ENCODE peak calls at places on chromosomes 4 and X, in seven cellular contexts. One of them, this sample, is unnamed.

GRCh38 chrX:54180403-54180802 is 2.7 kb downstream of the FAM120C start:
- DNase-seq in pancreas: no peak
- DNase-seq in H9: no peak
- DNase-seq in heart right ventricle: no peak
- DNase-seq in stomach: no peak
- DNase-seq in CD4-positive, alpha-beta T cell: no peak
- DNase-seq in HepG2: no peak
- DNase-seq in this sample: no peak

GRCh38 chr4:159220353-159220752 is 117.5 kb downstream of the RAPGEF2 start:
- DNase-seq in CD4-positive, alpha-beta T cell: no peak
- DNase-seq in stomach: no peak
- DNase-seq in HepG2: no peak
- DNase-seq in H9: no peak
- DNase-seq in heart right ventricle: no peak
- DNase-seq in pancreas: no peak
- DNase-seq in this sample: no peak

GRCh38 chrX:39688576-39689373 is 409.0 kb downstream of the BCOR start:
- DNase-seq in HepG2: peak; percentile 1
- DNase-seq in stomach: peak; percentile 75
- DNase-seq in CD4-positive, alpha-beta T cell: peak; percentile 32
- DNase-seq in heart right ventricle: peak; percentile 76
- DNase-seq in H9: peak; percentile 75
- DNase-seq in pancreas: peak; percentile 81
- DNase-seq in this sample: peak; percentile 40

GRCh38 chr4:186037692-186038658 is 31.0 kb upstream of the TLR3 start:
- DNase-seq in heart right ventricle: no peak
- DNase-seq in HepG2: peak; percentile 59
- DNase-seq in stomach: peak; percentile 49
- DNase-seq in CD4-positive, alpha-beta T cell: no peak
- DNase-seq in H9: no peak
- DNase-seq in pancreas: no peak
- DNase-seq in this sample: peak; percentile 6

GRCh38 chrX:8867454-8867853 is 66.3 kb upstream of the FAM9A start:
- DNase-seq in pancreas: no peak
- DNase-seq in heart right ventricle: no peak
- DNase-seq in stomach: no peak
- DNase-seq in H9: no peak
- DNase-seq in CD4-positive, alpha-beta T cell: no peak
- DNase-seq in HepG2: no peak
- DNase-seq in this sample: no peak

GRCh38 chr4:83022724-83023427 is 12.1 kb upstream of the COPS4 start:
- DNase-seq in heart right ventricle: no peak
- DNase-seq in H9: no peak
- DNase-seq in CD4-positive, alpha-beta T cell: no peak
- DNase-seq in pancreas: no peak
- DNase-seq in HepG2: no peak
- DNase-seq in stomach: no peak
- DNase-seq in this sample: no peak

GRCh38 chrX:40573763-40574162 is 7.0 kb upstream of the ATP6AP2 start:
- DNase-seq in HepG2: peak; percentile 18
- DNase-seq in CD4-positive, alpha-beta T cell: no peak
- DNase-seq in pancreas: no peak
- DNase-seq in heart right ventricle: no peak
- DNase-seq in H9: peak; percentile 43
- DNase-seq in stomach: no peak
- DNase-seq in this sample: no peak

GRCh38 chr4:48254381-48255072 is 15.1 kb downstream of the TEC start:
- DNase-seq in heart right ventricle: peak; percentile 24
- DNase-seq in CD4-positive, alpha-beta T cell: no peak
- DNase-seq in H9: no peak
- DNase-seq in HepG2: no peak
- DNase-seq in stomach: peak; percentile 70
- DNase-seq in pancreas: no peak
- DNase-seq in this sample: no peak

GRCh38 chrX:116198235-116198634 is 27.7 kb downstream of the AGTR2 start:
- DNase-seq in HepG2: no peak
- DNase-seq in CD4-positive, alpha-beta T cell: no peak
- DNase-seq in stomach: no peak
- DNase-seq in heart right ventricle: no peak
- DNase-seq in pancreas: no peak
- DNase-seq in H9: no peak
- DNase-seq in this sample: no peak

GRCh38 chr4:15002659-15003440 is 569 bp downstream of the CPEB2 start:
- DNase-seq in stomach: peak; percentile 83
- DNase-seq in pancreas: peak; percentile 83
- DNase-seq in HepG2: peak; percentile 29
- DNase-seq in heart right ventricle: peak; percentile 84
- DNase-seq in H9: peak; percentile 63
- DNase-seq in CD4-positive, alpha-beta T cell: peak; percentile 78
- DNase-seq in this sample: peak; percentile 83

GRCh38 chrX:50853399-50853798 is 39.4 kb upstream of the SHROOM4 start:
- DNase-seq in H9: no peak
- DNase-seq in stomach: no peak
- DNase-seq in CD4-positive, alpha-beta T cell: no peak
- DNase-seq in heart right ventricle: no peak
- DNase-seq in HepG2: no peak
- DNase-seq in pancreas: no peak
- DNase-seq in this sample: no peak

GRCh38 chr4:88609387-88609786 is 17.1 kb downstream of the HERC3 start:
- DNase-seq in heart right ventricle: no peak
- DNase-seq in H9: no peak
- DNase-seq in pancreas: no peak
- DNase-seq in HepG2: no peak
- DNase-seq in CD4-positive, alpha-beta T cell: no peak
- DNase-seq in stomach: no peak
- DNase-seq in this sample: no peak

GRCh38 chrX:71919436-71919835 is 8.8 kb downstream of the NHSL2 start:
- DNase-seq in heart right ventricle: no peak
- DNase-seq in HepG2: no peak
- DNase-seq in CD4-positive, alpha-beta T cell: no peak
- DNase-seq in pancreas: no peak
- DNase-seq in H9: no peak
- DNase-seq in stomach: no peak
- DNase-seq in this sample: no peak

GRCh38 chrX:69031971-69032391 is 133.3 kb downstream of the PJA1 start:
- DNase-seq in HepG2: no peak
- DNase-seq in stomach: no peak
- DNase-seq in pancreas: no peak
- DNase-seq in heart right ventricle: no peak
- DNase-seq in H9: no peak
- DNase-seq in CD4-positive, alpha-beta T cell: no peak
- DNase-seq in this sample: no peak

GRCh38 chr4:168541608-168541953 is 44.7 kb downstream of the PALLD start:
- DNase-seq in pancreas: no peak
- DNase-seq in HepG2: no peak
- DNase-seq in heart right ventricle: no peak
- DNase-seq in stomach: no peak
- DNase-seq in H9: no peak
- DNase-seq in CD4-positive, alpha-beta T cell: no peak
- DNase-seq in this sample: no peak

GRCh38 chrX:63993936-63994335 is 208.9 kb upstream of the ARHGEF9 start:
- DNase-seq in pancreas: no peak
- DNase-seq in CD4-positive, alpha-beta T cell: no peak
- DNase-seq in stomach: no peak
- DNase-seq in heart right ventricle: no peak
- DNase-seq in HepG2: no peak
- DNase-seq in H9: no peak
- DNase-seq in this sample: no peak

GRCh38 chr4:34323549-34324325 is 1920.6 kb downstream of the ARAP2 start:
- DNase-seq in pancreas: no peak
- DNase-seq in stomach: no peak
- DNase-seq in H9: peak; percentile 16
- DNase-seq in HepG2: no peak
- DNase-seq in CD4-positive, alpha-beta T cell: no peak
- DNase-seq in heart right ventricle: no peak
- DNase-seq in this sample: no peak

GRCh38 chrX:45623266-45623665 is 422.6 kb upstream of the DIPK2B start:
- DNase-seq in pancreas: no peak
- DNase-seq in stomach: no peak
- DNase-seq in H9: no peak
- DNase-seq in HepG2: no peak
- DNase-seq in CD4-positive, alpha-beta T cell: no peak
- DNase-seq in heart right ventricle: no peak
- DNase-seq in this sample: no peak

DNA sequence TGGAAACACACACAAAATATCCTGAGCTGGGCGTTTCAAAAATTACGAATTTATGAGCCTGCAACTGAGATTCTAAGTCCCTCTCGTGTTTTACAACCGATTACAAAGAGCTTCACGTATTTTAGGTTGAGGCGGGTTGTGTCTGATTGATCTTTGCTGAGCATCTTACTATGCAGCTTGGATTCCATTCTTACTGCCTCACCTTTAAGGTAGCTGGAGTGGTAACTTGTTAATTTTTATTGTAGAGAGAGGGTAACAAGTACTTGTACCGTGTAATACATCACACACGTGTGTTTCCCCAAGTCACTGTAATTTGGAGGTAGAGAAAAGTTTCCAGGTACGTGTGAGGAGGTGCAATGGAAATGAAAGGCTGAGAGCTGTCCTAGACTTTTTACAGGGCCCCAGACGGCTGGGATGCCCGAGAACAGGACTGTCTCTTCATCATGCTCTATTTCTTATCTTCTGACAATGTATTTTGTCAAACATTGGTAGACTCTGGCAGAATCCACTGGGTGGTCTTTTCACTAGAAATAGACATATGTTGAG is 97.8 kb upstream of the TENM3 start:
- DNase-seq in CD4-positive, alpha-beta T cell: no peak
- DNase-seq in HepG2: no peak
- DNase-seq in pancreas: no peak
- DNase-seq in H9: no peak
- DNase-seq in stomach: no peak
- DNase-seq in heart right ventricle: no peak
- DNase-seq in this sample: no peak
- H3K27ac ChIP-seq in CD4-positive, alpha-beta T cell: no peak overlapping the region
- H3K27ac ChIP-seq in HepG2: no peak overlapping the region
- H3K27ac ChIP-seq in pancreas: no peak overlapping the region
- H3K27ac ChIP-seq in H9: no peak overlapping the region
- H3K27ac ChIP-seq in stomach: no peak overlapping the region
- H3K27ac ChIP-seq in heart right ventricle: no peak overlapping the region
- H3K27ac ChIP-seq in this sample: no peak overlapping the region

GRCh38 chr4:4397441-4397819 is 10.5 kb downstream of the NSG1 start:
- DNase-seq in pancreas: no peak
- DNase-seq in H9: no peak
- DNase-seq in stomach: no peak
- DNase-seq in heart right ventricle: no peak
- DNase-seq in HepG2: no peak
- DNase-seq in CD4-positive, alpha-beta T cell: no peak
- DNase-seq in this sample: no peak

GRCh38 chr4:4401049-4401448 is 14.1 kb downstream of the NSG1 start:
- DNase-seq in heart right ventricle: no peak
- DNase-seq in stomach: no peak
- DNase-seq in CD4-positive, alpha-beta T cell: no peak
- DNase-seq in HepG2: no peak
- DNase-seq in H9: no peak
- DNase-seq in pancreas: no peak
- DNase-seq in this sample: no peak

GRCh38 chr4:4395849-4396627 is 9.1 kb downstream of the NSG1 start:
- DNase-seq in heart right ventricle: no peak
- DNase-seq in HepG2: peak; percentile 7
- DNase-seq in stomach: no peak
- DNase-seq in H9: peak; percentile 57
- DNase-seq in pancreas: no peak
- DNase-seq in CD4-positive, alpha-beta T cell: no peak
- DNase-seq in this sample: no peak

GRCh38 chr4:4396628-4397440 is 9.9 kb downstream of the NSG1 start:
- DNase-seq in pancreas: no peak
- DNase-seq in CD4-positive, alpha-beta T cell: no peak
- DNase-seq in heart right ventricle: no peak
- DNase-seq in stomach: no peak
- DNase-seq in HepG2: no peak
- DNase-seq in H9: peak; percentile 49
- DNase-seq in this sample: no peak

GRCh38 chr4:4398430-4398829 is 11.5 kb downstream of the NSG1 start:
- DNase-seq in stomach: no peak
- DNase-seq in H9: no peak
- DNase-seq in pancreas: no peak
- DNase-seq in HepG2: no peak
- DNase-seq in heart right ventricle: no peak
- DNase-seq in CD4-positive, alpha-beta T cell: no peak
- DNase-seq in this sample: no peak
- H3K27ac ChIP-seq in stomach: no peak overlapping the region
- H3K27ac ChIP-seq in H9: no peak overlapping the region
- H3K27ac ChIP-seq in pancreas: no peak overlapping the region
- H3K27ac ChIP-seq in HepG2: no peak overlapping the region
- H3K27ac ChIP-seq in heart right ventricle: no peak overlapping the region
- H3K27ac ChIP-seq in CD4-positive, alpha-beta T cell: no peak overlapping the region
- H3K27ac ChIP-seq in this sample: no peak overlapping the region

DNA sequence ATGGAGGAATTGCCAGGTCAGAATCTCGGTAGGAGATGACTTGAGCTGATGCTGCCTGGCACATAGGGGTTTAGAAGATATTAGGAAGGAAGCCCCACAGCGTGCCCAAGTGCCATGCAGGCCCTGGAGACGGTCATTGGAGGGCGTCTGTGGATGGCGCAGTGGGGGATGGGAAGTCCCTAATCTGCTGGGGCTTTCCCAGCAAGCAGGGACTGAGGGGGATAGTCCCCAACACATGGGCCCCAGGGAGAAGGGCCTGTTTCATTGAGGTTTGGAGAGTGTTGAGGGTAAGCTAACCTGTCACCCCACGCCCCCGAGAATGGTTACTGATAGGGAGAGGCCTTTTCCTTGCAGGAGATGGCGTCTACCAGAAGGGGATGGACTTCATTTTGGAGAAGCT is 7.8 kb downstream of the TAFAZZIN start:
- DNase-seq in H9: no peak
- DNase-seq in heart right ventricle: no peak
- DNase-seq in CD4-positive, alpha-beta T cell: no peak
- DNase-seq in HepG2: no peak
- DNase-seq in stomach: no peak
- DNase-seq in pancreas: no peak
- DNase-seq in this sample: no peak
- H3K27ac ChIP-seq in H9: no peak overlapping the region
- H3K27ac ChIP-seq in heart right ventricle: peak overlapping the region; percentile 76
- H3K27ac ChIP-seq in CD4-positive, alpha-beta T cell: no peak overlapping the region
- H3K27ac ChIP-seq in HepG2: no peak overlapping the region
- H3K27ac ChIP-seq in stomach: no peak overlapping the region
- H3K27ac ChIP-seq in pancreas: no peak overlapping the region
- H3K27ac ChIP-seq in this sample: no peak overlapping the region

GRCh38 chr4:152185786-152186540 is 349.9 kb downstream of the FBXW7 start:
- DNase-seq in H9: no peak
- DNase-seq in CD4-positive, alpha-beta T cell: no peak
- DNase-seq in stomach: no peak
- DNase-seq in HepG2: no peak
- DNase-seq in heart right ventricle: no peak
- DNase-seq in pancreas: no peak
- DNase-seq in this sample: no peak

GRCh38 chr4:152190907-152191306 is 345.0 kb downstream of the FBXW7 start:
- DNase-seq in CD4-positive, alpha-beta T cell: no peak
- DNase-seq in heart right ventricle: no peak
- DNase-seq in HepG2: no peak
- DNase-seq in pancreas: no peak
- DNase-seq in stomach: no peak
- DNase-seq in H9: no peak
- DNase-seq in this sample: no peak

GRCh38 chr4:152188801-152189200 is 347.1 kb downstream of the FBXW7 start:
- DNase-seq in stomach: no peak
- DNase-seq in CD4-positive, alpha-beta T cell: no peak
- DNase-seq in pancreas: no peak
- DNase-seq in HepG2: no peak
- DNase-seq in H9: no peak
- DNase-seq in heart right ventricle: peak; percentile 18
- DNase-seq in this sample: no peak

GRCh38 chr4:152189451-152190179 is 346.3 kb downstream of the FBXW7 start:
- DNase-seq in stomach: no peak
- DNase-seq in CD4-positive, alpha-beta T cell: no peak
- DNase-seq in HepG2: no peak
- DNase-seq in pancreas: no peak
- DNase-seq in H9: no peak
- DNase-seq in heart right ventricle: no peak
- DNase-seq in this sample: no peak

GRCh38 chr4:152187693-152188092 is 348.2 kb downstream of the FBXW7 start:
- DNase-seq in HepG2: no peak
- DNase-seq in H9: no peak
- DNase-seq in heart right ventricle: no peak
- DNase-seq in pancreas: no peak
- DNase-seq in CD4-positive, alpha-beta T cell: no peak
- DNase-seq in stomach: no peak
- DNase-seq in this sample: no peak
- H3K27ac ChIP-seq in HepG2: no peak overlapping the region
- H3K27ac ChIP-seq in H9: no peak overlapping the region
- H3K27ac ChIP-seq in heart right ventricle: no peak overlapping the region
- H3K27ac ChIP-seq in pancreas: no peak overlapping the region
- H3K27ac ChIP-seq in CD4-positive, alpha-beta T cell: no peak overlapping the region
- H3K27ac ChIP-seq in stomach: no peak overlapping the region
- H3K27ac ChIP-seq in this sample: no peak overlapping the region